ENCODE peak calls at places on chromosomes 3 and 15, in six cellular contexts. J is IMR-90, K is H9, P is neuronal stem cell, R is mesenchymal stem cell, V is H1. S is an unnamed sample. For H3K27me3, the result is how much of the 10 kb centered on the place peaks cover.

GRCh38 chr3:127629462-127630403 is 748 bp downstream of the PODXL2 start:
- DNase-seq in J (no peak), K (no peak), P (no peak), R (no peak), V (no peak), S (no peak)

GRCh38 chr3:23701711-23702110 is 104.0 kb upstream of the UBE2E1 start:
- DNase-seq in J (no peak), K (no peak), P (no peak), R (no peak), V (no peak), S (peak)

GRCh38 chr3:127959873-127960272 is 44.8 kb downstream of the KBTBD12 start:
- DNase-seq in J (peak), K (peak), P (peak), R (peak), V (no peak), S (peak)

GRCh38 chr15:23690450-23690852 is 3.3 kb upstream of the NDN start:
- DNase-seq in J (peak), K (peak), P (peak), R (peak), V (no peak), S (no peak)

GRCh38 chr15:25226360-25226759 is 212.5 kb downstream of the UBE3A start:
- DNase-seq in J (no peak), K (no peak), P (no peak), R (no peak), V (no peak), S (no peak)

GRCh38 chr15:56215769-56216168 is 27.9 kb downstream of the RFX7 start:
- DNase-seq in J (peak), K (no peak), P (no peak), R (peak), V (no peak), S (no peak)

GRCh38 chr3:28935141-28935540 is 345.7 kb upstream of the RBMS3 start:
- DNase-seq in J (no peak), K (no peak), P (no peak), R (no peak), V (no peak), S (no peak)

GRCh38 chr3:49803464-49804140 is 541 bp downstream of the INKA1 start:
- DNase-seq in J (peak), K (peak), P (peak), R (no peak), V (no peak), S (no peak)

GRCh38 chr3:122151480-122151879 is 32.0 kb upstream of the CASR start:
- DNase-seq in J (peak), K (no peak), P (no peak), R (no peak), V (no peak), S (peak)

GRCh38 chr15:98485451-98485850 is 162.9 kb upstream of the IGF1R start:
- DNase-seq in J (no peak), K (no peak), P (no peak), R (no peak), V (no peak), S (peak)

GRCh38 chr3:123229145-123229544 is 27.4 kb downstream of the SEC22A start:
- DNase-seq in J (peak), K (no peak), P (no peak), R (peak), V (no peak), S (no peak)

GRCh38 chr15:59779110-59779509 is 90.0 kb upstream of the BNIP2 start:
- DNase-seq in J (no peak), K (no peak), P (no peak), R (no peak), V (no peak), S (no peak)

GRCh38 chr15:44882499-44882968 is 74.0 kb upstream of the TERB2 start:
- DNase-seq in J (no peak), K (no peak), P (no peak), R (no peak), V (no peak), S (no peak)

GRCh38 chr15:100207053-100207452 is 134.7 kb downstream of the ADAMTS17 start:
- DNase-seq in J (no peak), K (no peak), P (no peak), R (no peak), V (no peak), S (peak)

GRCh38 chr15:43199945-43200488 is 14.8 kb downstream of the CCNDBP1 start:
- DNase-seq in J (no peak), K (no peak), P (no peak), R (no peak), V (no peak), S (no peak)

GRCh38 chr3:186115229-186115996 is 6.5 kb upstream of the ETV5 start:
- DNase-seq in J (no peak), K (no peak), P (no peak), R (no peak), V (no peak), S (no peak)

GRCh38 chr15:41161736-41162135 is 45.7 kb upstream of the INO80 start:
- DNase-seq in J (peak), K (no peak), P (no peak), R (no peak), V (no peak), S (no peak)

GRCh38 chr3:149179225-149179624 is 42.4 kb downstream of the CP start:
- DNase-seq in J (peak), K (no peak), P (no peak), R (peak), V (no peak), S (peak)

GRCh38 chr3:90007786-90008499 is 900.5 kb downstream of the EPHA3 start:
- DNase-seq in J (peak), K (no peak), P (no peak), R (peak), V (no peak), S (no peak)

GRCh38 chr3:277873-278272 is 81.3 kb downstream of the CHL1 start:
- DNase-seq in J (no peak), K (no peak), P (no peak), R (no peak), V (no peak), S (no peak)

GRCh38 chr15:101348643-101349496 is 53.8 kb upstream of the SNRPA1 start:
- DNase-seq in J (no peak), K (no peak), P (no peak), R (no peak), V (no peak), S (no peak)
- H3K27me3 ChIP-seq in J (under half), K (under half), P (under half), R (under half), V (under half), S (under half)

GRCh38 chr15:82231233-82231632 is 31.3 kb downstream of the EFL1 start:
- DNase-seq in J (no peak), K (no peak), P (no peak), R (no peak), V (no peak), S (no peak)
- H2BK120ac ChIP-seq in J (no peak), K (no peak), P (no peak), R (no peak), V (no peak), S (no peak)

GRCh38 chr3:53083949-53084309 is 38.1 kb upstream of the SFMBT1 start:
- DNase-seq in J (no peak), K (no peak), P (no peak), R (no peak), V (no peak), S (no peak)

GRCh38 chr3:53083496-53083895 is 37.6 kb upstream of the SFMBT1 start:
- DNase-seq in J (peak), K (peak), P (no peak), R (peak), V (no peak), S (no peak)

GRCh38 chr3:53085476-53085875 is 39.6 kb upstream of the SFMBT1 start:
- DNase-seq in J (no peak), K (no peak), P (no peak), R (no peak), V (no peak), S (no peak)

GRCh38 chr3:53082736-53083135 is 36.9 kb upstream of the SFMBT1 start:
- DNase-seq in J (no peak), K (peak), P (no peak), R (no peak), V (no peak), S (no peak)

DNA sequence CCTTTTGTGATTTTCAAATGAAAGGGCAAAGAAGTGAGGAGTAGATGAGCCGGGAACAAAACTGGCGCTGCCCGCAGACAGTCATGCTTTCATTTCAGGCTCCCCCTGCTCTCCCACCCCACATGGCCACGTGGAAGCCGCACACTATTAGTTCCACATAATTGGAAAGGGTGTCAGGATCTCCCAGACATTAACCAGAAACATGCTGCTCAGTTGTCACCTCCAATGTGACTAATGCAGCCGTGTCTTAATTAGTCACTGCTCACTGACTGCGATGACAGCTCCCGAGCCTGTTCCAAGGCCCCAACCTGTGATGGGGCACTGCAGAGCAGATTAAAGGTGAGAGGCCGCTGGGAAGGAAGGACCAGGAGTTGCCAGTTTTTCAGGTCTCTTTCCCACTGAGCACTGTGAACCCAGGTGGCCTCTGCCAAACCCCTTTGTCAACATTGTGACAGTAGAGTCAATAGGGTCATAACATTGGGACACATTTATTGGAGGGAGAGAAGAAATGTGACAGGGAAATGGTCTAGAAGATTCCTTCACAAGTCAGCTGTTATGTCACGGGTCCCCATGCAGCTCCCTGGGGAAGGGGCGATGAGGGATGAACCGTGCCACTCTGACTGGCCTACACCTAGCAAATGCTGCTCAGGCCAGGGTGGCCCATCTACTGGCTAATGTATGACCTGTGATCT is 38.6 kb upstream of the SFMBT1 start:
- DNase-seq in J (no peak), K (no peak), P (no peak), R (no peak), V (no peak), S (no peak)
- H3K14ac ChIP-seq in J (no peak), K (no peak), P (no peak), R (no peak), V (no peak), S (no peak)

GRCh38 chr3:38136807-38137614 is at the start of gene ACAA1:
- DNase-seq in J (peak), K (peak), P (peak), R (peak), V (peak), S (peak)

GRCh38 chr3:38137615-38138346 is 680 bp upstream of the MYD88 start:
- DNase-seq in J (no peak), K (peak), P (peak), R (no peak), V (no peak), S (peak)

GRCh38 chr3:38139652-38140051 is 1.2 kb downstream of the MYD88 start:
- DNase-seq in J (no peak), K (no peak), P (no peak), R (no peak), V (no peak), S (no peak)

GRCh38 chr3:38139191-38139590 is 730 bp downstream of the MYD88 start:
- DNase-seq in J (no peak), K (no peak), P (no peak), R (no peak), V (no peak), S (no peak)

DNA sequence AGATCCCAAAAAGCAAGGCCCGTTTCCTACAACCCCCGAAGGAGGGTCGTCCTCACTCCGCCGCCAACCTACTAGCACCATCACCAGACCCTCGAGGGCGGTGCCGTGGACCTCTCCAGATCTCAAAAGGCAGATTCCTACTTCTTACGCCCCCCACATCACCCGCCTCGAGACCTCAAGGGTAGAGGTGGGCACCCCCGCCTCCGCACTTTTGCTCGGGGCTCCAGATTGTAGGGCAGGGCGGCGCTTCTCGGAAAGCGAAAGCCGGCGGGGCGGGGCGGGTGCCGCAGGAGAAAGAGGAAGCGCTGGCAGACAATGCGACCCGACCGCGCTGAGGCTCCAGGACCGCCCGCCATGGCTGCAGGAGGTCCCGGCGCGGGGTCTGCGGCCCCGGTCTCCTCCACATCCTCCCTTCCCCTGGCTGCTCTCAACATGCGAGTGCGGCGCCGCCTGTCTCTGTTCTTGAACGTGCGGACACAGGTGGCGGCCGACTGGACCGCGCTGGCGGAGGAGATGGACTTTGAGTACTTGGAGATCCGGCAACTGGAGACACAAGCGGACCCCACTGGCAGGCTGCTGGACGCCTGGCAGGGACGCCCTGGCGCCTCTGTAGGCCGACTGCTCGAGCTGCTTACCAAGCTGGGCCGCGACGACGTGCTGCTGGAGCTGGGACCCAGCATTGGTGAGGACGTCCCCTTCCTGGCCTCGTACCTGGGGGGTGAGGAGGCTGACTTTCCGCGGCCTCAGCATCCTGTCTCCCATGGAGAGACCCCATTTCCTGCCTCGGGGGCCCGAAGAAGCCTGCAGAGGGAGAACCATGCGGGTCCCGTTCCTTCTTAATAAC is at the start of gene MYD88:
- DNase-seq in J (peak), K (peak), P (peak), R (peak), V (no peak), S (peak)
- H3K27me3 ChIP-seq in J (under half), K (under half), P (under half), R (under half), V (under half), S (under half)

DNA sequence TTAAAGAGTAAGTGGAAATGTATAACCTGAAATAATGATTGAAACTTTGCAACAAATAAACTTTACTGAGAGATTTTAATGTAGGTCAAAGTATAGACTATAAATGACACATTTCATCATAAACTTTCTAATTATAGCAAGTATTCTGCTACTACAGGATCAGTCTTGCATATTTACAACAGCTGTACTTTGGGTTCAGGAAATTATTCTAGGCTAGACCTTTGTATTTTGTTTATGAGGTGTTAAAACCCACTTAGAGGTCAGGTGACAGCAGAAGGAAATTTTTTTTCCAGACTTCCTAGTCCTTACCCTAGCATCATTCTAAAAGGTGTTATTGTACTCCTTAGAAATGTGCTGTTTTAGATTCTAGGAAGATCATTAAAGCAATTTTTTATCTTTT is 2.3 kb downstream of the RNF7 start:
- DNase-seq in J (no peak), K (no peak), P (no peak), R (no peak), V (no peak), S (no peak)
- H2BK120ac ChIP-seq in J (no peak), K (no peak), P (no peak), R (no peak), V (no peak), S (no peak)

GRCh38 chr3:68855620-68856019 is 76.7 kb downstream of the TAFA4 start:
- DNase-seq in J (no peak), K (no peak), P (no peak), R (no peak), V (no peak), S (no peak)
- H3K14ac ChIP-seq in J (no peak), K (no peak), P (no peak), R (no peak), V (no peak), S (no peak)

GRCh38 chr3:84759361-84759760 is 199.4 kb upstream of the CADM2 start:
- DNase-seq in J (no peak), K (peak), P (no peak), R (no peak), V (no peak), S (no peak)

GRCh38 chr3:84755860-84756259 is 202.9 kb upstream of the CADM2 start:
- DNase-seq in J (no peak), K (peak), P (no peak), R (no peak), V (no peak), S (peak)
- H3K27me3 ChIP-seq in J (under half), K (under half), P (under half), R (under half), V (under half), S (under half)

GRCh38 chr3:177569823-177570657 is 372.8 kb upstream of the TBL1XR1 start:
- DNase-seq in J (no peak), K (no peak), P (no peak), R (no peak), V (no peak), S (no peak)
- H2BK120ac ChIP-seq in J (no peak), K (no peak), P (no peak), R (no peak), V (no peak), S (no peak)

S was measured in trophoblast cell.